ENCODE peak calls at places on chromosomes 11 and 22, in ten cellular contexts. U, S, N, J, I, Z, T, L, D and E are unnamed samples.

GRCh38 chr11:118607401-118608267 is at the start of gene PHLDB1:
- DNase-seq in Z (peak), I (no peak), S (peak), L (peak), N (no peak), D (peak), J (no peak), U (peak), T (peak), E (peak)

GRCh38 chr11:13238879-13239514 is 38.6 kb upstream of the BMAL1 start:
- DNase-seq in N (peak), Z (peak), S (peak), I (peak), J (peak), D (peak), T (peak), L (peak), U (peak), E (no peak)

GRCh38 chr11:64670975-64671374 is 52.0 kb downstream of the NRXN2 start:
- DNase-seq in L (no peak), N (no peak), S (no peak), J (no peak), I (no peak), T (no peak), Z (no peak), U (no peak), D (no peak), E (no peak)

GRCh38 chr11:75328426-75329277 is 22.8 kb downstream of the ARRB1 start:
- DNase-seq in N (no peak), L (peak), D (peak), I (no peak), T (peak), J (peak), S (peak), Z (peak), U (peak), E (peak)

GRCh38 chr11:133903056-133903455 is 53.7 kb downstream of the IGSF9B start:
- DNase-seq in D (no peak), L (no peak), U (no peak), T (no peak), N (no peak), S (no peak), J (no peak), Z (no peak), I (no peak), E (no peak)

GRCh38 chr11:112298535-112298934 is 37.9 kb upstream of the PLET1 start:
- DNase-seq in S (no peak), L (no peak), I (no peak), Z (no peak), T (no peak), J (peak), U (no peak), N (no peak), D (no peak), E (no peak)

GRCh38 chr11:71452354-71453020 is 516 bp upstream of the NADSYN1 start:
- DNase-seq in S (peak), J (peak), Z (peak), D (peak), L (peak), U (peak), T (peak), N (peak), I (no peak), E (peak)

GRCh38 chr11:69553416-69554357 is 72.2 kb downstream of the LINC01488 start:
- DNase-seq in Z (no peak), D (no peak), L (no peak), S (no peak), J (no peak), U (no peak), T (no peak), I (no peak), N (no peak), E (no peak)

GRCh38 chr22:23767673-23768548 is at the start of gene CHCHD10:
- DNase-seq in S (peak), I (peak), J (peak), Z (peak), U (peak), L (peak), T (peak), D (peak), N (no peak), E (peak)

GRCh38 chr11:11735586-11735985 is 106.2 kb upstream of the USP47 start:
- DNase-seq in T (no peak), J (no peak), L (peak), I (no peak), S (no peak), N (no peak), U (no peak), D (no peak), Z (no peak), E (no peak)

GRCh38 chr22:37239336-37240239 is 4.5 kb downstream of the RAC2 start:
- DNase-seq in N (no peak), T (no peak), D (no peak), L (no peak), J (no peak), U (no peak), I (no peak), Z (no peak), S (no peak), E (no peak)

GRCh38 chr11:86629070-86629706 is 43.2 kb downstream of the ME3 start:
- DNase-seq in T (peak), D (peak), L (no peak), J (peak), I (no peak), S (no peak), U (no peak), Z (no peak), N (no peak), E (no peak)

GRCh38 chr11:119702261-119702591 is 26.8 kb downstream of the NECTIN1 start:
- DNase-seq in L (no peak), D (peak), S (no peak), U (no peak), J (no peak), I (no peak), Z (no peak), N (no peak), T (peak), E (no peak)

GRCh38 chr11:10076458-10077141 is 217.4 kb downstream of the SBF2 start:
- DNase-seq in Z (peak), L (peak), J (peak), N (no peak), T (peak), U (peak), S (peak), D (peak), I (no peak), E (no peak)

GRCh38 chr11:11961399-11962028 is 46.9 kb downstream of the DKK3 start:
- DNase-seq in D (no peak), S (no peak), I (no peak), N (no peak), Z (no peak), U (no peak), L (no peak), J (no peak), T (no peak), E (no peak)

GRCh38 chr11:130217632-130218031 is 58.0 kb downstream of the ST14 start:
- DNase-seq in U (no peak), I (no peak), Z (no peak), D (peak), J (peak), L (no peak), T (no peak), N (no peak), S (no peak), E (no peak)

GRCh38 chr22:20590477-20591294 is 83.3 kb downstream of the MED15 start:
- DNase-seq in J (no peak), T (no peak), D (no peak), U (no peak), L (no peak), S (no peak), I (no peak), Z (no peak), N (no peak), E (no peak)

GRCh38 chr22:48897959-48898358 is 929.7 kb downstream of the BRD1 start:
- DNase-seq in T (no peak), S (no peak), N (no peak), U (no peak), I (no peak), J (no peak), L (no peak), D (no peak), Z (no peak), E (no peak)

GRCh38 chr11:115613986-115614625 is 109.9 kb upstream of the CADM1 start:
- DNase-seq in L (no peak), U (no peak), I (no peak), S (no peak), N (no peak), J (no peak), Z (no peak), T (peak), D (peak), E (no peak)

GRCh38 chr22:32584650-32585049 is 110.0 kb downstream of the FBXO7 start:
- DNase-seq in T (peak), J (no peak), L (no peak), N (no peak), D (peak), S (no peak), Z (no peak), I (no peak), U (no peak), E (no peak)

GRCh38 chr11:68037481-68038225 is 1.2 kb upstream of the TCIRG1 start:
- DNase-seq in I (no peak), S (no peak), L (no peak), T (no peak), D (no peak), Z (no peak), N (no peak), J (no peak), U (no peak), E (no peak)

GRCh38 chr22:26479043-26479791 is 4.4 kb downstream of the HPS4 start:
- DNase-seq in Z (no peak), J (no peak), I (no peak), U (no peak), T (no peak), L (no peak), S (no peak), N (no peak), D (no peak), E (no peak)

GRCh38 chr11:76102772-76103171 is 103.5 kb downstream of the WNT11 start:
- DNase-seq in I (no peak), J (no peak), S (no peak), T (no peak), L (no peak), Z (no peak), N (no peak), D (no peak), U (no peak), E (no peak)

GRCh38 chr11:94117871-94118270 is 10.8 kb upstream of the PANX1 start:
- DNase-seq in S (no peak), I (no peak), L (no peak), U (no peak), J (no peak), Z (no peak), N (peak), T (peak), D (peak), E (no peak)

GRCh38 chr11:132718711-132719641 is 813.3 kb downstream of the OPCML start:
- DNase-seq in J (no peak), I (no peak), D (peak), L (no peak), U (no peak), Z (no peak), S (no peak), T (no peak), N (no peak), E (no peak)

GRCh38 chr11:65779919-65780769 is 632 bp downstream of the AP5B1 start:
- DNase-seq in L (peak), I (peak), Z (peak), U (peak), S (peak), D (peak), N (peak), T (peak), J (peak), E (peak)

GRCh38 chr11:1230121-1230455 is 7.2 kb downstream of the MUC5B start:
- DNase-seq in S (no peak), N (no peak), I (no peak), T (no peak), J (no peak), L (no peak), U (no peak), D (no peak), Z (no peak), E (no peak)

GRCh38 chr11:72012897-72013721 is 14.4 kb downstream of the IL18BP start:
- DNase-seq in L (no peak), Z (peak), J (peak), U (no peak), I (no peak), S (no peak), D (no peak), T (peak), N (no peak), E (peak)

GRCh38 chr11:86180860-86181259 is 63.7 kb upstream of the EED start:
- DNase-seq in T (no peak), L (no peak), S (no peak), I (no peak), U (no peak), N (no peak), D (no peak), Z (no peak), J (no peak), E (no peak)

GRCh38 chr11:12800032-12800671 is 125.9 kb downstream of the TEAD1 start:
- DNase-seq in I (no peak), L (peak), Z (no peak), U (no peak), J (peak), N (no peak), S (no peak), T (peak), D (peak), E (no peak)

GRCh38 chr11:64502634-64503033 is 88.4 kb upstream of the SLC22A12 start:
- DNase-seq in Z (no peak), S (no peak), L (no peak), D (no peak), U (no peak), J (no peak), N (no peak), T (no peak), I (no peak), E (no peak)

GRCh38 chr22:29031236-29031982 is 30.2 kb downstream of the C22orf31 start:
- DNase-seq in U (no peak), N (peak), S (no peak), I (no peak), T (peak), J (peak), Z (no peak), L (peak), D (peak), E (no peak)